ENCODE peak calls at places on chromosome 10, in six cellular contexts. W is upper lobe of left lung; G is CD8-positive, alpha-beta T cell; X is RWPE1; R is neural crest cell; V is GM12865. N is an unnamed sample.

GRCh38 chr10:124384142-124384541 is 34.6 kb downstream of the OAT start:
- DNase-seq in X (no peak), R (no peak), G (no peak), W (no peak), V (no peak), N (no peak)

GRCh38 chr10:80462277-80462985 is 8.3 kb downstream of the TSPAN14 start:
- DNase-seq in W (no peak), V (no peak), G (no peak), X (no peak), R (no peak), N (no peak)

GRCh38 chr10:88059176-88059575 is 195.8 kb downstream of the PTEN start:
- DNase-seq in V (no peak), G (no peak), X (no peak), R (no peak), W (no peak), N (no peak)

GRCh38 chr10:98045785-98046389 is 15.5 kb upstream of the CRTAC1 start:
- DNase-seq in V (peak; percentile 72), R (peak; percentile 56), G (peak; percentile 48), W (no peak), X (peak; percentile 73), N (no peak)

GRCh38 chr10:120503695-120504094 is 46.7 kb downstream of the PLPP4 start:
- DNase-seq in X (no peak), G (no peak), R (no peak), V (peak; percentile 5), W (no peak), N (no peak)

GRCh38 chr10:11403116-11403515 is 208.3 kb downstream of the USP6NL start:
- DNase-seq in W (no peak), R (no peak), X (no peak), G (peak; percentile 79), V (peak; percentile 45), N (no peak)

GRCh38 chr10:17076626-17077025 is 53.0 kb downstream of the CUBN start:
- DNase-seq in X (no peak), G (no peak), R (no peak), V (no peak), W (no peak), N (no peak)

GRCh38 chr10:74223755-74224530 is 72.9 kb downstream of the ADK start:
- DNase-seq in G (no peak), X (peak; percentile 91), W (no peak), V (peak; percentile 39), R (no peak), N (no peak)

GRCh38 chr10:133616371-133617130 is 10.0 kb downstream of the FRG2B start:
- DNase-seq in G (no peak), W (no peak), R (no peak), X (no peak), V (no peak), N (no peak)

GRCh38 chr10:46550795-46551700 is 5.4 kb downstream of the GPRIN2 start:
- DNase-seq in W (no peak), X (no peak), G (no peak), R (no peak), V (no peak), N (no peak)

GRCh38 chr10:128491686-128492085 is 365.5 kb upstream of the MKI67 start:
- DNase-seq in R (no peak), X (no peak), V (no peak), G (no peak), W (no peak), N (no peak)

GRCh38 chr10:128497660-128498377 is 371.6 kb upstream of the MKI67 start:
- DNase-seq in G (no peak), X (no peak), V (no peak), W (peak; percentile 53), R (no peak), N (no peak)

GRCh38 chr10:128493811-128494210 is 367.6 kb upstream of the MKI67 start:
- DNase-seq in X (no peak), W (no peak), R (no peak), V (no peak), G (no peak), N (no peak)

GRCh38 chr10:128498378-128498730 is 372.1 kb upstream of the MKI67 start:
- DNase-seq in G (no peak), R (no peak), W (no peak), X (no peak), V (no peak), N (no peak)

GRCh38 chr10:128494665-128495064 is 368.4 kb upstream of the MKI67 start:
- DNase-seq in G (no peak), R (no peak), V (no peak), W (no peak), X (no peak), N (no peak)
- TF ChIP-seq CTCF in G (no peak), R (no peak), V (no peak), W (no peak), X (no peak), N (no peak)

GRCh38 chr10:13222566-13222965 is 11.6 kb downstream of the UCMA start:
- DNase-seq in X (no peak), W (no peak), V (no peak), R (no peak), G (no peak), N (no peak)

GRCh38 chr10:13222151-13222550 is 12.0 kb downstream of the UCMA start:
- DNase-seq in G (no peak), W (no peak), R (no peak), X (no peak), V (no peak), N (no peak)

GRCh38 chr10:13221572-13221971 is 12.6 kb downstream of the UCMA start:
- DNase-seq in G (no peak), W (no peak), X (no peak), R (no peak), V (no peak), N (no peak)

GRCh38 chr10:13218878-13219277 is 15.3 kb downstream of the UCMA start:
- DNase-seq in R (no peak), G (no peak), V (no peak), W (no peak), X (no peak), N (no peak)

DNA sequence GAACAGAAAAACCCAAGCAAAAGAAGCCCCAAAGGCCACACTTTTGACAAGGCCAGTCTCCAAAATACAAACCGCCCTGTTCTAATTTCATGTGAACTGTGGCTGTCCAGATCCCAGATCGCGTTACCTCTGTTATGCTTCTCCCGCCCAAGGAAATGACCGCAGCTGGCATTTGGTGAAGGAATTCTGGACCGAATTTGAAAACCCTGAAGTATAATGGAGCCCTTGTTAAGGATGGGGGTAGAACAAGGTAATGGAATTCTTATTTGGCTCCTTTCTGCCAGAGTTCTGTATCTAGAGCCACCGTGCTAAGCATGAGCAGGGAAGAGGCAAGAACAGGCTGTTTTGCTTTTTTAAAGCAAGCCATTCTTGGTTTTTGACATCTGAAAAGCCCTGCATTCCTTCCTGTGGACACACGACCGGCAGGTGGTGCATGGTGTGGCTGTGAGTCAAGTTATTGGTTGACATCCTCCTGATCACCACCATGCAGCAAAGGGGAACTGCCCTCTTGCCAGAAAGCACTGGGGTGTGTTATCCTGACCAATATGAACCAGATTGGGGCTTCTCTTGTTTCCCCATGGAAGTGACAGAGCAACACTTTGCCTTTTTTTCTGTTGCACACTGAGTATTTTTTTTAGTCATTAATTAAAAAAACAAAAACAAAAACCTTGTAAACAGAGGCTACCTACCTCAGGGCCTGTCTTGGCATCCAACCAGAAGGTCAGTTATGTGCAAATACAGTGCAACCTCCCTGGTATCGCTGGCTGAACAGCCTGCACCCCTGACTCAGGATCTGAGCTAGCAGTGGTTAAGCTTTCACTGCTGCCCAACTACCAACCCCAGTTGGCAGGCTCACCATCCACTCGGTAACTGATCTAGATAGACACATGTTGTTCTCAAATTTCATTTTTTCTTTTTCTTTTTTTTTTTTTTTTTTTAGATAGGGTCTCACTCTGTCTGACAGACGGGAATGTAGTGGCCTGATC is 14.2 kb downstream of the UCMA start:
- DNase-seq in R (no peak), X (peak; percentile 52), V (peak; percentile 52), G (no peak), W (no peak), N (no peak)
- TF ChIP-seq CTCF in R (peak; percentile 34), X (peak; percentile 11), V (peak; percentile 20), G (no peak), W (no peak), N (no peak)

GRCh38 chr10:117300671-117301070 is 59.8 kb downstream of the SLC18A2 start:
- DNase-seq in W (no peak), X (no peak), V (no peak), G (no peak), R (no peak), N (no peak)
- TF ChIP-seq CTCF in W (no peak), X (no peak), V (no peak), G (no peak), R (no peak), N (no peak)

DNA sequence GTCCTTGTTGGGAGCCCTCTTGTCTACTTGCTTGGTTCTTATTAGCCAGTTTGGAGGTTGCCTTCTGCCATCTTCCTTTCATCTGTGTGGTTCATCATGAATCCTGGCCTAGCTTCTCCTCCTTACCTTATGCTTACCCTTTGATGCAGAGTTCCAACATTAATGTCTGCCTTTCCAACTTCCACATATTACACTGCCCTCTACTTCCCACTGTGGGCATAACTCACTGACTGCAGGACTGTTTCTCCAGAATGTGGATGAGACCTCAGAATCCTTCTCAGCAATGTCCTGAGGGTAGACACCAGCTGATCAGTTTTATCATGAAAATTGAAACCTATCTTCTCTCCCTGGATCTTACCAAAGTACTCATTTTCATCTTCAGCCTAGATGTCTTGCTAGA is 491.0 kb downstream of the LRMDA start:
- DNase-seq in R (no peak), G (no peak), V (no peak), W (no peak), X (no peak), N (no peak)
- TF ChIP-seq CTCF in R (peak; percentile 19), G (no peak), V (no peak), W (peak; percentile 13), X (no peak), N (no peak)

GRCh38 chr10:105857284-105858264 is 1216.5 kb downstream of the SORCS3 start:
- DNase-seq in R (no peak), G (no peak), X (no peak), W (no peak), V (no peak), N (no peak)

DNA sequence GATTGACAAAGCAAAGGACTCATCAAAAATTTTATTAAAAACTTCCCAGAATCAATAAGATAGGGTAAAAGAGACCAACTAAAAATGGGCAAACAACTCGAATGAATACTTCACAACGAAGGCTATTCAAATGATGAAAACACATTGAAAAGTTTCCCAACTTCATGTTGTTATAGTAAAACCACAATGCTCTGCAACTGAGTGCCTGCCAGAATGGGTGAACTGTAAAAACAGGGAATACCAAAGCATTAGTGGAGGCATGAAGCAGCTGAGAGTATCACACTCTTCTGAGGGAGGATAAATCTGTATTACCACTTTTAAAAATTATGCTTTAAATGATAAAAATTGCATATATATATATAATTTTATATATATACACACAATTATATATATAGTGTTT is 1214.7 kb downstream of the SORCS3 start:
- DNase-seq in W (no peak), V (no peak), X (no peak), R (no peak), G (no peak), N (no peak)
- TF ChIP-seq CTCF in W (no peak), V (no peak), X (no peak), R (no peak), G (no peak), N (no peak)